ENCODE peak calls at places on chromosomes 3 and 15, in six cellular contexts. One of them, this sample, is unnamed.

GRCh38 chr3:190384241-190384863 is 3.6 kb upstream of the CLDN16 start:
- DNase-seq in NCI-H2029 treated with DMSO at 0.1 percent for 48 hours: no peak
- DNase-seq in activated naive CD8-positive, alpha-beta T cell treated with anti-CD3 and anti-CD28 coated beads, Interleukin-2, amount 50 U/mL, for 24 hours: no peak
- DNase-seq in activated T-cell treated with anti-CD3 and anti-CD28 coated beads, Interleukin-2, amount 50 U/mL, for 24 hours: no peak
- DNase-seq in activated CD4-positive, alpha-beta T cell treated with anti-CD3 and anti-CD28 coated beads, Interleukin-2, amount 50 U/mL, for 1 hour: no peak
- DNase-seq in AG04450: no peak
- DNase-seq in this sample: no peak

GRCh38 chr3:171334465-171334811 is 125.8 kb downstream of the TNIK start:
- DNase-seq in AG04450: no peak
- DNase-seq in NCI-H2029 treated with DMSO at 0.1 percent for 48 hours: peak; percentile 49
- DNase-seq in activated naive CD8-positive, alpha-beta T cell treated with anti-CD3 and anti-CD28 coated beads, Interleukin-2, amount 50 U/mL, for 24 hours: no peak
- DNase-seq in activated T-cell treated with anti-CD3 and anti-CD28 coated beads, Interleukin-2, amount 50 U/mL, for 24 hours: no peak
- DNase-seq in activated CD4-positive, alpha-beta T cell treated with anti-CD3 and anti-CD28 coated beads, Interleukin-2, amount 50 U/mL, for 1 hour: no peak
- DNase-seq in this sample: no peak

GRCh38 chr3:108518895-108519294 is 8.5 kb upstream of the MYH15 start:
- DNase-seq in activated naive CD8-positive, alpha-beta T cell treated with anti-CD3 and anti-CD28 coated beads, Interleukin-2, amount 50 U/mL, for 24 hours: no peak
- DNase-seq in activated CD4-positive, alpha-beta T cell treated with anti-CD3 and anti-CD28 coated beads, Interleukin-2, amount 50 U/mL, for 1 hour: no peak
- DNase-seq in NCI-H2029 treated with DMSO at 0.1 percent for 48 hours: no peak
- DNase-seq in activated T-cell treated with anti-CD3 and anti-CD28 coated beads, Interleukin-2, amount 50 U/mL, for 24 hours: no peak
- DNase-seq in AG04450: no peak
- DNase-seq in this sample: no peak

GRCh38 chr3:1228289-1228688 is 135.5 kb downstream of the CNTN6 start:
- DNase-seq in NCI-H2029 treated with DMSO at 0.1 percent for 48 hours: no peak
- DNase-seq in activated naive CD8-positive, alpha-beta T cell treated with anti-CD3 and anti-CD28 coated beads, Interleukin-2, amount 50 U/mL, for 24 hours: no peak
- DNase-seq in activated T-cell treated with anti-CD3 and anti-CD28 coated beads, Interleukin-2, amount 50 U/mL, for 24 hours: no peak
- DNase-seq in activated CD4-positive, alpha-beta T cell treated with anti-CD3 and anti-CD28 coated beads, Interleukin-2, amount 50 U/mL, for 1 hour: no peak
- DNase-seq in AG04450: no peak
- DNase-seq in this sample: no peak

GRCh38 chr3:23589586-23589985 is 216.2 kb upstream of the UBE2E1 start:
- DNase-seq in activated T-cell treated with anti-CD3 and anti-CD28 coated beads, Interleukin-2, amount 50 U/mL, for 24 hours: no peak
- DNase-seq in NCI-H2029 treated with DMSO at 0.1 percent for 48 hours: no peak
- DNase-seq in AG04450: no peak
- DNase-seq in activated CD4-positive, alpha-beta T cell treated with anti-CD3 and anti-CD28 coated beads, Interleukin-2, amount 50 U/mL, for 1 hour: no peak
- DNase-seq in activated naive CD8-positive, alpha-beta T cell treated with anti-CD3 and anti-CD28 coated beads, Interleukin-2, amount 50 U/mL, for 24 hours: no peak
- DNase-seq in this sample: no peak

GRCh38 chr15:35445891-35446290 is 100.1 kb downstream of the DPH6 start:
- DNase-seq in NCI-H2029 treated with DMSO at 0.1 percent for 48 hours: no peak
- DNase-seq in AG04450: no peak
- DNase-seq in activated CD4-positive, alpha-beta T cell treated with anti-CD3 and anti-CD28 coated beads, Interleukin-2, amount 50 U/mL, for 1 hour: no peak
- DNase-seq in activated T-cell treated with anti-CD3 and anti-CD28 coated beads, Interleukin-2, amount 50 U/mL, for 24 hours: no peak
- DNase-seq in activated naive CD8-positive, alpha-beta T cell treated with anti-CD3 and anti-CD28 coated beads, Interleukin-2, amount 50 U/mL, for 24 hours: no peak
- DNase-seq in this sample: no peak

GRCh38 chr3:157098121-157098822 is 61.7 kb downstream of the CCNL1 start:
- DNase-seq in AG04450: no peak
- DNase-seq in NCI-H2029 treated with DMSO at 0.1 percent for 48 hours: no peak
- DNase-seq in activated CD4-positive, alpha-beta T cell treated with anti-CD3 and anti-CD28 coated beads, Interleukin-2, amount 50 U/mL, for 1 hour: no peak
- DNase-seq in activated naive CD8-positive, alpha-beta T cell treated with anti-CD3 and anti-CD28 coated beads, Interleukin-2, amount 50 U/mL, for 24 hours: no peak
- DNase-seq in activated T-cell treated with anti-CD3 and anti-CD28 coated beads, Interleukin-2, amount 50 U/mL, for 24 hours: no peak
- DNase-seq in this sample: no peak

GRCh38 chr3:68771683-68772082 is 160.7 kb downstream of the TAFA4 start:
- DNase-seq in activated naive CD8-positive, alpha-beta T cell treated with anti-CD3 and anti-CD28 coated beads, Interleukin-2, amount 50 U/mL, for 24 hours: no peak
- DNase-seq in AG04450: no peak
- DNase-seq in activated CD4-positive, alpha-beta T cell treated with anti-CD3 and anti-CD28 coated beads, Interleukin-2, amount 50 U/mL, for 1 hour: no peak
- DNase-seq in activated T-cell treated with anti-CD3 and anti-CD28 coated beads, Interleukin-2, amount 50 U/mL, for 24 hours: no peak
- DNase-seq in NCI-H2029 treated with DMSO at 0.1 percent for 48 hours: no peak
- DNase-seq in this sample: no peak

GRCh38 chr15:70917955-70918354 is 25.3 kb downstream of the LRRC49 start:
- DNase-seq in activated CD4-positive, alpha-beta T cell treated with anti-CD3 and anti-CD28 coated beads, Interleukin-2, amount 50 U/mL, for 1 hour: no peak
- DNase-seq in AG04450: no peak
- DNase-seq in NCI-H2029 treated with DMSO at 0.1 percent for 48 hours: no peak
- DNase-seq in activated T-cell treated with anti-CD3 and anti-CD28 coated beads, Interleukin-2, amount 50 U/mL, for 24 hours: no peak
- DNase-seq in activated naive CD8-positive, alpha-beta T cell treated with anti-CD3 and anti-CD28 coated beads, Interleukin-2, amount 50 U/mL, for 24 hours: no peak
- DNase-seq in this sample: no peak

GRCh38 chr3:151087648-151088047 is 2.2 kb downstream of the MED12L start:
- DNase-seq in AG04450: no peak
- DNase-seq in activated T-cell treated with anti-CD3 and anti-CD28 coated beads, Interleukin-2, amount 50 U/mL, for 24 hours: no peak
- DNase-seq in activated CD4-positive, alpha-beta T cell treated with anti-CD3 and anti-CD28 coated beads, Interleukin-2, amount 50 U/mL, for 1 hour: no peak
- DNase-seq in activated naive CD8-positive, alpha-beta T cell treated with anti-CD3 and anti-CD28 coated beads, Interleukin-2, amount 50 U/mL, for 24 hours: no peak
- DNase-seq in NCI-H2029 treated with DMSO at 0.1 percent for 48 hours: no peak
- DNase-seq in this sample: no peak

GRCh38 chr3:66989241-66989640 is 8.9 kb upstream of the KBTBD8 start:
- DNase-seq in activated CD4-positive, alpha-beta T cell treated with anti-CD3 and anti-CD28 coated beads, Interleukin-2, amount 50 U/mL, for 1 hour: no peak
- DNase-seq in NCI-H2029 treated with DMSO at 0.1 percent for 48 hours: no peak
- DNase-seq in AG04450: no peak
- DNase-seq in activated naive CD8-positive, alpha-beta T cell treated with anti-CD3 and anti-CD28 coated beads, Interleukin-2, amount 50 U/mL, for 24 hours: no peak
- DNase-seq in activated T-cell treated with anti-CD3 and anti-CD28 coated beads, Interleukin-2, amount 50 U/mL, for 24 hours: no peak
- DNase-seq in this sample: no peak

GRCh38 chr15:68599560-68600071 is 20.8 kb downstream of the CORO2B start:
- DNase-seq in NCI-H2029 treated with DMSO at 0.1 percent for 48 hours: no peak
- DNase-seq in AG04450: no peak
- DNase-seq in activated naive CD8-positive, alpha-beta T cell treated with anti-CD3 and anti-CD28 coated beads, Interleukin-2, amount 50 U/mL, for 24 hours: no peak
- DNase-seq in activated T-cell treated with anti-CD3 and anti-CD28 coated beads, Interleukin-2, amount 50 U/mL, for 24 hours: no peak
- DNase-seq in activated CD4-positive, alpha-beta T cell treated with anti-CD3 and anti-CD28 coated beads, Interleukin-2, amount 50 U/mL, for 1 hour: no peak
- DNase-seq in this sample: no peak

GRCh38 chr15:91302588-91303439 is 202.8 kb downstream of the SV2B start:
- DNase-seq in AG04450: peak; percentile 30
- DNase-seq in activated T-cell treated with anti-CD3 and anti-CD28 coated beads, Interleukin-2, amount 50 U/mL, for 24 hours: peak; percentile 51
- DNase-seq in activated CD4-positive, alpha-beta T cell treated with anti-CD3 and anti-CD28 coated beads, Interleukin-2, amount 50 U/mL, for 1 hour: no peak
- DNase-seq in activated naive CD8-positive, alpha-beta T cell treated with anti-CD3 and anti-CD28 coated beads, Interleukin-2, amount 50 U/mL, for 24 hours: peak; percentile 12
- DNase-seq in NCI-H2029 treated with DMSO at 0.1 percent for 48 hours: peak; percentile 35
- DNase-seq in this sample: no peak

GRCh38 chr3:45683417-45684326 is 5.5 kb upstream of the SACM1L start:
- DNase-seq in activated naive CD8-positive, alpha-beta T cell treated with anti-CD3 and anti-CD28 coated beads, Interleukin-2, amount 50 U/mL, for 24 hours: no peak
- DNase-seq in activated T-cell treated with anti-CD3 and anti-CD28 coated beads, Interleukin-2, amount 50 U/mL, for 24 hours: no peak
- DNase-seq in activated CD4-positive, alpha-beta T cell treated with anti-CD3 and anti-CD28 coated beads, Interleukin-2, amount 50 U/mL, for 1 hour: no peak
- DNase-seq in NCI-H2029 treated with DMSO at 0.1 percent for 48 hours: no peak
- DNase-seq in AG04450: no peak
- DNase-seq in this sample: no peak

GRCh38 chr3:50267280-50267913 is 1.6 kb upstream of the SEMA3B start:
- DNase-seq in activated T-cell treated with anti-CD3 and anti-CD28 coated beads, Interleukin-2, amount 50 U/mL, for 24 hours: no peak
- DNase-seq in AG04450: no peak
- DNase-seq in NCI-H2029 treated with DMSO at 0.1 percent for 48 hours: no peak
- DNase-seq in activated naive CD8-positive, alpha-beta T cell treated with anti-CD3 and anti-CD28 coated beads, Interleukin-2, amount 50 U/mL, for 24 hours: no peak
- DNase-seq in activated CD4-positive, alpha-beta T cell treated with anti-CD3 and anti-CD28 coated beads, Interleukin-2, amount 50 U/mL, for 1 hour: no peak
- DNase-seq in this sample: no peak

GRCh38 chr3:190562866-190563525 is 49.1 kb downstream of the IL1RAP start:
- DNase-seq in AG04450: no peak
- DNase-seq in activated naive CD8-positive, alpha-beta T cell treated with anti-CD3 and anti-CD28 coated beads, Interleukin-2, amount 50 U/mL, for 24 hours: no peak
- DNase-seq in NCI-H2029 treated with DMSO at 0.1 percent for 48 hours: no peak
- DNase-seq in activated CD4-positive, alpha-beta T cell treated with anti-CD3 and anti-CD28 coated beads, Interleukin-2, amount 50 U/mL, for 1 hour: no peak
- DNase-seq in activated T-cell treated with anti-CD3 and anti-CD28 coated beads, Interleukin-2, amount 50 U/mL, for 24 hours: no peak
- DNase-seq in this sample: no peak

GRCh38 chr3:195250473-195251251 is 20.3 kb downstream of the XXYLT1 start:
- DNase-seq in activated T-cell treated with anti-CD3 and anti-CD28 coated beads, Interleukin-2, amount 50 U/mL, for 24 hours: peak; percentile 34
- DNase-seq in activated naive CD8-positive, alpha-beta T cell treated with anti-CD3 and anti-CD28 coated beads, Interleukin-2, amount 50 U/mL, for 24 hours: no peak
- DNase-seq in AG04450: no peak
- DNase-seq in activated CD4-positive, alpha-beta T cell treated with anti-CD3 and anti-CD28 coated beads, Interleukin-2, amount 50 U/mL, for 1 hour: no peak
- DNase-seq in NCI-H2029 treated with DMSO at 0.1 percent for 48 hours: peak; percentile 60
- DNase-seq in this sample: no peak

GRCh38 chr3:158160958-158161357 is 51.1 kb downstream of the RSRC1 start:
- DNase-seq in AG04450: peak; percentile 38
- DNase-seq in NCI-H2029 treated with DMSO at 0.1 percent for 48 hours: no peak
- DNase-seq in activated naive CD8-positive, alpha-beta T cell treated with anti-CD3 and anti-CD28 coated beads, Interleukin-2, amount 50 U/mL, for 24 hours: no peak
- DNase-seq in activated CD4-positive, alpha-beta T cell treated with anti-CD3 and anti-CD28 coated beads, Interleukin-2, amount 50 U/mL, for 1 hour: no peak
- DNase-seq in activated T-cell treated with anti-CD3 and anti-CD28 coated beads, Interleukin-2, amount 50 U/mL, for 24 hours: no peak
- DNase-seq in this sample: no peak

GRCh38 chr3:98630416-98630815 is 37.0 kb upstream of the CPOX start:
- DNase-seq in activated naive CD8-positive, alpha-beta T cell treated with anti-CD3 and anti-CD28 coated beads, Interleukin-2, amount 50 U/mL, for 24 hours: no peak
- DNase-seq in AG04450: no peak
- DNase-seq in activated T-cell treated with anti-CD3 and anti-CD28 coated beads, Interleukin-2, amount 50 U/mL, for 24 hours: no peak
- DNase-seq in activated CD4-positive, alpha-beta T cell treated with anti-CD3 and anti-CD28 coated beads, Interleukin-2, amount 50 U/mL, for 1 hour: no peak
- DNase-seq in NCI-H2029 treated with DMSO at 0.1 percent for 48 hours: no peak
- DNase-seq in this sample: no peak

GRCh38 chr15:32152574-32152973 is 122.3 kb downstream of the CHRNA7 start:
- DNase-seq in activated CD4-positive, alpha-beta T cell treated with anti-CD3 and anti-CD28 coated beads, Interleukin-2, amount 50 U/mL, for 1 hour: no peak
- DNase-seq in activated T-cell treated with anti-CD3 and anti-CD28 coated beads, Interleukin-2, amount 50 U/mL, for 24 hours: no peak
- DNase-seq in AG04450: no peak
- DNase-seq in NCI-H2029 treated with DMSO at 0.1 percent for 48 hours: no peak
- DNase-seq in activated naive CD8-positive, alpha-beta T cell treated with anti-CD3 and anti-CD28 coated beads, Interleukin-2, amount 50 U/mL, for 24 hours: no peak
- DNase-seq in this sample: no peak

GRCh38 chr3:61561374-61562041 is at the start of gene PTPRG:
- DNase-seq in NCI-H2029 treated with DMSO at 0.1 percent for 48 hours: peak; percentile 49
- DNase-seq in activated CD4-positive, alpha-beta T cell treated with anti-CD3 and anti-CD28 coated beads, Interleukin-2, amount 50 U/mL, for 1 hour: no peak
- DNase-seq in activated naive CD8-positive, alpha-beta T cell treated with anti-CD3 and anti-CD28 coated beads, Interleukin-2, amount 50 U/mL, for 24 hours: peak; percentile 22
- DNase-seq in activated T-cell treated with anti-CD3 and anti-CD28 coated beads, Interleukin-2, amount 50 U/mL, for 24 hours: peak; percentile 34
- DNase-seq in AG04450: peak; percentile 83
- DNase-seq in this sample: peak; percentile 41

GRCh38 chr3:129616713-129617112 is 10.2 kb upstream of the PLXND1 start:
- DNase-seq in activated CD4-positive, alpha-beta T cell treated with anti-CD3 and anti-CD28 coated beads, Interleukin-2, amount 50 U/mL, for 1 hour: no peak
- DNase-seq in AG04450: no peak
- DNase-seq in activated naive CD8-positive, alpha-beta T cell treated with anti-CD3 and anti-CD28 coated beads, Interleukin-2, amount 50 U/mL, for 24 hours: no peak
- DNase-seq in activated T-cell treated with anti-CD3 and anti-CD28 coated beads, Interleukin-2, amount 50 U/mL, for 24 hours: no peak
- DNase-seq in NCI-H2029 treated with DMSO at 0.1 percent for 48 hours: no peak
- DNase-seq in this sample: no peak